ENCODE peak calls at places on chromosomes 4 and X, in five cellular contexts. Q is ovary, M is suprapubic skin, C is dorsolateral prefrontal cortex, I is SJSA1. T is an unnamed sample.

GRCh38 chr4:14125375-14126129 is 498.0 kb upstream of the BOD1L1 start:
- DNase-seq in Q (no peak), M (no peak), C (no peak), I (no peak), T (no peak)

GRCh38 chrX:52341493-52341892 is 27.3 kb upstream of the XAGE2 start:
- DNase-seq in Q (no peak), M (no peak), C (no peak), I (no peak), T (no peak)

GRCh38 chr4:93832097-93832496 is 3.5 kb downstream of the ATOH1 start:
- DNase-seq in Q (no peak), M (no peak), C (no peak), I (no peak), T (no peak)

GRCh38 chr4:2286904-2287593 is 25.1 kb upstream of the MXD4 start:
- DNase-seq in Q (no peak), M (peak; percentile 44), C (no peak), I (no peak), T (peak; percentile 51)

GRCh38 chrX:133350751-133351150 is 64.5 kb downstream of the GPC4 start:
- DNase-seq in Q (peak; percentile 53), M (no peak), C (no peak), I (no peak), T (no peak)

GRCh38 chr4:19694829-19695228 is 556.9 kb upstream of the SLIT2 start:
- DNase-seq in Q (no peak), M (no peak), C (no peak), I (no peak), T (no peak)

GRCh38 chr4:53322696-53323095 is 43.2 kb downstream of the SCFD2 start:
- DNase-seq in Q (no peak), M (no peak), C (no peak), I (no peak), T (no peak)

GRCh38 chr4:165208741-165209388 is 1.5 kb downstream of the KLHL2 start:
- DNase-seq in Q (no peak), M (no peak), C (no peak), I (no peak), T (no peak)

GRCh38 chrX:3143043-3143799 is 102.0 kb downstream of the ARSF start:
- DNase-seq in Q (no peak), M (no peak), C (no peak), I (no peak), T (no peak)

GRCh38 chrX:134148293-134148692 is 88.7 kb upstream of the CCDC160 start:
- DNase-seq in Q (no peak), M (no peak), C (no peak), I (no peak), T (no peak)

GRCh38 chr4:41746440-41747229 is 1.9 kb downstream of the PHOX2B start:
- DNase-seq in Q (no peak), M (no peak), C (no peak), I (no peak), T (no peak)
- H3K27me3 ChIP-seq in Q (no peaks in the 10 kb centered on the region), M (peaks cover 96% of the 10 kb centered on the region), C (peaks cover 82% of the 10 kb centered on the region), I (peaks cover 28% of the 10 kb centered on the region), T (peaks cover 90% of the 10 kb centered on the region)

DNA sequence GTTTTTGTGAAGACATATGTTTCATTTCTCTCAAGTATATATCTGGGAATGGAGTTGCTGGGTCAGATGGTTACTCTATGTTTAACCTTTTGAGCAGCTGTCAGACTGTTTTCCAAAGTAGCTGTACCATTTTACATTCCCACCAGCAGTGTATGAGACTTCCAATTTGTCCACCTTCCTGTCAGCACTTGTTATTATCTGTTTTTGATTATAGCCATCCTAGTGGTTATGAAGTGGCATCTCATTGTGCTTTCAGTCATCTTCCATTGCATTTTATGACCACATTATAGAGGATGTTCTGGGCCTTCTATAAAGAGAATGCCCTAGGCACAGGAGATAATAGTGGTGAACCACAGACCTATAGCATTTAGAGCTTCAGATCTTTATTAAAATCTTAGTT is 39.2 kb downstream of the CLCN4 start:
- DNase-seq in Q (no peak), M (no peak), C (no peak), I (no peak), T (no peak)
- H3K27me3 ChIP-seq in Q (no peaks in the 10 kb centered on the region), M (no peaks in the 10 kb centered on the region), C (no peaks in the 10 kb centered on the region), I (no peaks in the 10 kb centered on the region), T (no peaks in the 10 kb centered on the region)

GRCh38 chrX:139052461-139052860 is 340.9 kb upstream of the FGF13 start:
- DNase-seq in Q (no peak), M (no peak), C (no peak), I (no peak), T (no peak)

GRCh38 chrX:139044680-139045079 is 333.2 kb upstream of the FGF13 start:
- DNase-seq in Q (no peak), M (peak; percentile 36), C (no peak), I (no peak), T (no peak)

GRCh38 chrX:139049455-139049854 is 337.9 kb upstream of the FGF13 start:
- DNase-seq in Q (no peak), M (no peak), C (no peak), I (no peak), T (no peak)
- H3K27me3 ChIP-seq in Q (no peaks in the 10 kb centered on the region), M (no peaks in the 10 kb centered on the region), C (no peaks in the 10 kb centered on the region), I (no peaks in the 10 kb centered on the region), T (no peaks in the 10 kb centered on the region)

GRCh38 chr4:110630621-110631402 is 7.9 kb upstream of the PITX2 start:
- DNase-seq in Q (no peak), M (no peak), C (no peak), I (no peak), T (no peak)
- H3K27me3 ChIP-seq in Q (no peaks in the 10 kb centered on the region), M (peaks cover 99% of the 10 kb centered on the region), C (peaks cover 99% of the 10 kb centered on the region), I (no peaks in the 10 kb centered on the region), T (peaks cover 100% of the 10 kb centered on the region)

DNA sequence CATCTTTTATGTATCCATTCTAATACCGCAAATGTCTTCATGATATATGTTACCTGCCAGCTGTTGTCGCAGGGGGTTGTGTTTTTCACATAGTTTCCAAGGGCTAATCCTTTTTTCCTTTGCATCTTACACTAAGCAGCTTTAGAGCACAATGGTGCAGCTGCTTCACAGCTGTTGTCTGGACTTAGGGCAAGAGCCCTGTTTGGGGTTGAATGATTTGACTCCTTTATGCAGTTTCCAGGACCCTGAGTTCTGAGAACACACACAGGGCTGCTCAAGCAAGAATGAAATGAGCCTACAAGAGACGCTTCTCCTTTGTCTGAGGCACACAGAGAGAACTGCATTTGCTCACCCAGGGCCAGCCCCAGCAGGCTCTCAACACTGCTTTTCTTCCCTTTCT is 20.2 kb downstream of the CCNG2 start:
- DNase-seq in Q (no peak), M (no peak), C (no peak), I (no peak), T (no peak)
- H3K27me3 ChIP-seq in Q (no peaks in the 10 kb centered on the region), M (no peaks in the 10 kb centered on the region), C (no peaks in the 10 kb centered on the region), I (no peaks in the 10 kb centered on the region), T (no peaks in the 10 kb centered on the region)

GRCh38 chrX:75297508-75297907 is 23.6 kb downstream of the UPRT start:
- DNase-seq in Q (no peak), M (no peak), C (no peak), I (no peak), T (no peak)

GRCh38 chrX:75295641-75296040 is 21.8 kb downstream of the UPRT start:
- DNase-seq in Q (no peak), M (no peak), C (no peak), I (no peak), T (no peak)

GRCh38 chrX:75303795-75304194 is 29.9 kb downstream of the UPRT start:
- DNase-seq in Q (no peak), M (no peak), C (no peak), I (no peak), T (no peak)

DNA sequence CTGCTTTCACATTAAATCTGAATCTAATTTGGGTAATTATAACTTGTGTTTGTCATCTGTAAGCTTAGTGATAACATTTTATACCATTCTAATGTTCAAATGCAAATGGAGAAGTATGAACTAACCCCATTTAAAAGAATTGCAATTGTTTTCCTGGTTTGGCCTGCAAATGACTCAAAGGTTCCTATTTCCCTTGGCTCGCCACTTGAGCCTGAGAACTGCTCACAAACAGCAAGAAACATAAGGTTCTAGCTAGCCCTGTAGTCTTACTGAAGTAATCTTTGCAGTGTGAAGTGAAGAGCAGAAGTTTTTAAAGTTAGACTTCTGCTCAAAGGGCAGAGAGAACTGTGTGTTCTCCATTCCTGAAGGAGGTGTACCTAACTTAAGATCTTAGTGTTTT is 27.2 kb downstream of the UPRT start:
- DNase-seq in Q (no peak), M (no peak), C (no peak), I (no peak), T (no peak)
- H3K27me3 ChIP-seq in Q (no peaks in the 10 kb centered on the region), M (no peaks in the 10 kb centered on the region), C (no peaks in the 10 kb centered on the region), I (no peaks in the 10 kb centered on the region), T (no peaks in the 10 kb centered on the region)

GRCh38 chrX:137550561-137551305 is 15.2 kb upstream of the ZIC3 start:
- DNase-seq in Q (no peak), M (no peak), C (no peak), I (no peak), T (no peak)
- H3K27me3 ChIP-seq in Q (no peaks in the 10 kb centered on the region), M (peaks cover 63% of the 10 kb centered on the region), C (peaks cover 33% of the 10 kb centered on the region), I (no peaks in the 10 kb centered on the region), T (peaks cover 17% of the 10 kb centered on the region)

DNA sequence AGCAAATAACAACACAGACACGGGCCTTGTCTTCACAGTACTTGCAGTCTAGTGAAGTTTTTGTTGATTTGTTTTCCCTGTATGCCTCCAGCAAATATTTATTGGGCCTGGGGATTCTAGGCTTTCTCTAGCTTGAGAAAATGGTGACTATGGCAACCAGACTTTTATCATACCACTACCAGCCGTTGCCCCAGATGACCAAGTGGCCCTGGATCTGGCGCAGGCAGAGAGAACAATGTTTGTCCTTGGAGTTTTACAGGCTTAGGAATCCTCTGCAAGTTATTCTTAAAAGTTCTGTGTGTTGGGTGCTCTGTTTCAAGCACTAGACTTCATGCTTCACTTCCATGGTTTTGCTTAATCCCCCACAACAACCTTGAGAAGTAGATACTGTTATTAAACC is 94.8 kb downstream of the AKAP4 start:
- DNase-seq in Q (no peak), M (no peak), C (no peak), I (no peak), T (no peak)
- H3K27me3 ChIP-seq in Q (no peaks in the 10 kb centered on the region), M (no peaks in the 10 kb centered on the region), C (no peaks in the 10 kb centered on the region), I (no peaks in the 10 kb centered on the region), T (no peaks in the 10 kb centered on the region)

GRCh38 chrX:153407736-153408135 is 3.5 kb upstream of the ZFP92 start:
- DNase-seq in Q (no peak), M (no peak), C (peak; percentile 37), I (no peak), T (no peak)

GRCh38 chrX:153405426-153405825 is 4.3 kb upstream of the PNMA6E start:
- DNase-seq in Q (no peak), M (no peak), C (peak; percentile 22), I (no peak), T (no peak)

GRCh38 chrX:153408221-153408721 is 3.0 kb upstream of the ZFP92 start:
- DNase-seq in Q (no peak), M (no peak), C (peak; percentile 38), I (no peak), T (no peak)

GRCh38 chrX:153406011-153406410 is 4.9 kb upstream of the PNMA6E start:
- DNase-seq in Q (no peak), M (no peak), C (peak; percentile 9), I (no peak), T (no peak)

DNA sequence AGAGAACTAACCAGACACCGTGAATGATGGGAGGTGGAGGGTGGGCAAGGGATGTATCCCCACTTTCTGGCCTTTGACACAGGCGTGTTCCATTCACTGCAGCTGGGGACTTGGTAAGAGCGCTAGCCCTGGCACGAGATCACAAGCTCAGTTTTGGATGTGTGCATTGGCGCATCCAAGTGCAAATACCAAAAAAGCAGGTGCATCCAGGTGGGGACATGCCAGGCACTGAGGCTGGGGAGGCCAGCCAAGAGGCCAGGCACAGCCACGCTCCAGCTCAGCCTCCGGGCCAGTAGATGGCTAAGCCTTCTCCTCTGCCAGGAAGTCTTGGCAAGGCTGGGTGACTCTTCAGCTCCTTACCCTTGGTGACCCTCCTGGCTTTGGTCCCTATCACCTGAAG is 4.4 kb upstream of the ZFP92 start:
- DNase-seq in Q (no peak), M (no peak), C (no peak), I (no peak), T (no peak)
- H3K27me3 ChIP-seq in Q (no peaks in the 10 kb centered on the region), M (no peaks in the 10 kb centered on the region), C (no peaks in the 10 kb centered on the region), I (peaks cover 6% of the 10 kb centered on the region), T (no peaks in the 10 kb centered on the region)

T was measured in upper lobe of right lung.